ENCODE peak calls at places on chromosomes 7 and 10, in five cellular contexts. Z, M, C, I and N are unnamed samples.

GRCh38 chr7:80661729-80662128 is 23.3 kb downstream of the CD36 start:
- DNase-seq in Z (no peak), I (no peak), M (no peak), C (peak), N (no peak)

GRCh38 chr10:14476641-14477407 is 146.1 kb upstream of the FRMD4A start:
- DNase-seq in M (no peak), C (peak), Z (no peak), I (no peak), N (no peak)

GRCh38 chr7:142357953-142358520 is 100.2 kb upstream of the PRSS58 start:
- DNase-seq in I (no peak), M (peak), Z (peak), C (peak), N (peak)

GRCh38 chr10:61076572-61077114 is 132.7 kb upstream of the RHOBTB1 start:
- DNase-seq in C (no peak), Z (no peak), M (no peak), I (no peak), N (no peak)

GRCh38 chr7:131692131-131692960 is 135.9 kb upstream of the PODXL start:
- DNase-seq in M (peak), I (peak), C (peak), Z (peak), N (no peak)

GRCh38 chr10:70660722-70661121 is 11.6 kb upstream of the ADAMTS14 start:
- DNase-seq in Z (no peak), M (no peak), I (peak), C (no peak), N (no peak)

GRCh38 chr7:133948588-133948987 is 178.6 kb upstream of the LRGUK start:
- DNase-seq in M (peak), C (no peak), Z (no peak), I (no peak), N (no peak)

GRCh38 chr10:16780338-16780880 is 36.8 kb downstream of the RSU1 start:
- DNase-seq in Z (no peak), I (no peak), C (no peak), M (no peak), N (no peak)

GRCh38 chr10:78437407-78437768 is 403.7 kb downstream of the RPS24 start:
- DNase-seq in I (no peak), C (no peak), Z (no peak), M (no peak), N (no peak)

GRCh38 chr10:71494470-71494869 is 97.8 kb downstream of the CDH23 start:
- DNase-seq in M (no peak), C (no peak), I (no peak), Z (no peak), N (no peak)

GRCh38 chr7:69245646-69246045 is 352.6 kb upstream of the AUTS2 start:
- DNase-seq in I (no peak), Z (peak), M (no peak), C (no peak), N (no peak)

GRCh38 chr7:105524840-105525239 is 2.8 kb upstream of the PUS7 start:
- DNase-seq in M (no peak), Z (no peak), I (no peak), C (no peak), N (no peak)

GRCh38 chr10:94292448-94293118 is 70.2 kb downstream of the NOC3L start:
- DNase-seq in I (no peak), M (no peak), Z (no peak), C (peak), N (no peak)

GRCh38 chr7:154886591-154886990 is 116.3 kb downstream of the PAXIP1 start:
- DNase-seq in C (no peak), I (no peak), M (no peak), Z (no peak), N (no peak)

GRCh38 chr7:138656952-138657351 is 44.2 kb downstream of the SVOPL start:
- DNase-seq in I (no peak), Z (no peak), M (no peak), C (no peak), N (no peak)

GRCh38 chr10:77874872-77875271 is 51.7 kb downstream of the DLG5 start:
- DNase-seq in Z (no peak), C (no peak), M (no peak), I (no peak), N (no peak)

GRCh38 chr7:142889825-142890224 is 4.3 kb upstream of the TRPV6 start:
- DNase-seq in Z (no peak), I (no peak), C (no peak), M (no peak), N (no peak)

GRCh38 chr10:103852189-103852711 is 3.1 kb downstream of the SH3PXD2A start:
- DNase-seq in Z (no peak), C (peak), I (no peak), M (no peak), N (no peak)

GRCh38 chr10:78719276-78719675 is 349.5 kb upstream of the ZMIZ1 start:
- DNase-seq in M (no peak), Z (no peak), C (no peak), I (no peak), N (no peak)

GRCh38 chr7:11760372-11760771 is 71.6 kb downstream of the THSD7A start:
- DNase-seq in M (peak), I (no peak), C (peak), Z (no peak), N (peak)

GRCh38 chr7:35773994-35774393 is 26.9 kb upstream of the SEPTIN7 start:
- DNase-seq in Z (no peak), M (no peak), I (no peak), C (no peak), N (no peak)

GRCh38 chr7:47622946-47623640 is 41.2 kb upstream of the TNS3 start:
- DNase-seq in Z (no peak), C (peak), M (no peak), I (no peak), N (peak)

GRCh38 chr10:112952282-112952991 is 2.4 kb downstream of the TCF7L2 start:
- DNase-seq in C (peak), I (no peak), M (peak), Z (peak), N (no peak)

GRCh38 chr7:143385891-143386781 is 5.0 kb downstream of the ZYX start:
- DNase-seq in I (no peak), Z (no peak), M (no peak), C (peak), N (no peak)

GRCh38 chr7:70068531-70068930 is 470.3 kb downstream of the AUTS2 start:
- DNase-seq in C (no peak), M (no peak), I (no peak), Z (no peak), N (no peak)

GRCh38 chr10:83750604-83751003 is 388.7 kb upstream of the GHITM start:
- DNase-seq in C (no peak), M (no peak), I (no peak), Z (no peak), N (no peak)

GRCh38 chr10:132696728-132697567 is 89.0 kb downstream of the NKX6-2 start:
- DNase-seq in Z (no peak), M (no peak), C (no peak), I (peak), N (no peak)

GRCh38 chr7:92461027-92462003 is 14.0 kb downstream of the GATAD1 start:
- DNase-seq in I (no peak), C (peak), Z (peak), M (peak), N (no peak)

GRCh38 chr7:7185382-7185989 is 3.1 kb downstream of the C1GALT1 start:
- DNase-seq in M (no peak), Z (no peak), C (no peak), I (no peak), N (no peak)

GRCh38 chr10:130018253-130018652 is 54.2 kb upstream of the EBF3 start:
- DNase-seq in M (no peak), I (no peak), Z (no peak), C (peak), N (no peak)

GRCh38 chr10:13440709-13441061 is 88.1 kb downstream of the BEND7 start:
- DNase-seq in Z (no peak), C (no peak), I (no peak), M (no peak), N (no peak)

GRCh38 chr10:75402486-75403143 is 1.1 kb upstream of the ZNF503 start:
- DNase-seq in I (no peak), M (peak), C (no peak), Z (peak), N (no peak)

GRCh38 chr10:113648478-113648877 is 15.4 kb downstream of the NRAP start:
- DNase-seq in C (peak), I (no peak), M (no peak), Z (no peak), N (no peak)

GRCh38 chr10:72095195-72095594 is 6.8 kb upstream of the SPOCK2 start:
- DNase-seq in C (no peak), I (no peak), Z (no peak), M (no peak), N (no peak)

GRCh38 chr10:79435271-79436065 is 10.0 kb downstream of the ZCCHC24 start:
- DNase-seq in C (peak), I (no peak), Z (no peak), M (no peak), N (no peak)

GRCh38 chr10:109969907-109970306 is 37.9 kb upstream of the ADD3 start:
- DNase-seq in C (no peak), Z (no peak), M (no peak), I (no peak), N (no peak)

GRCh38 chr10:109967739-109968088 is 40.1 kb upstream of the ADD3 start:
- DNase-seq in C (no peak), I (no peak), Z (no peak), M (no peak), N (no peak)

GRCh38 chr10:109968954-109969644 is 38.7 kb upstream of the ADD3 start:
- DNase-seq in M (no peak), C (no peak), Z (no peak), I (no peak), N (no peak)

GRCh38 chr10:109964318-109964717 is 41.0 kb upstream of the XPNPEP1 start:
- DNase-seq in I (no peak), C (no peak), M (no peak), Z (no peak), N (no peak)

DNA sequence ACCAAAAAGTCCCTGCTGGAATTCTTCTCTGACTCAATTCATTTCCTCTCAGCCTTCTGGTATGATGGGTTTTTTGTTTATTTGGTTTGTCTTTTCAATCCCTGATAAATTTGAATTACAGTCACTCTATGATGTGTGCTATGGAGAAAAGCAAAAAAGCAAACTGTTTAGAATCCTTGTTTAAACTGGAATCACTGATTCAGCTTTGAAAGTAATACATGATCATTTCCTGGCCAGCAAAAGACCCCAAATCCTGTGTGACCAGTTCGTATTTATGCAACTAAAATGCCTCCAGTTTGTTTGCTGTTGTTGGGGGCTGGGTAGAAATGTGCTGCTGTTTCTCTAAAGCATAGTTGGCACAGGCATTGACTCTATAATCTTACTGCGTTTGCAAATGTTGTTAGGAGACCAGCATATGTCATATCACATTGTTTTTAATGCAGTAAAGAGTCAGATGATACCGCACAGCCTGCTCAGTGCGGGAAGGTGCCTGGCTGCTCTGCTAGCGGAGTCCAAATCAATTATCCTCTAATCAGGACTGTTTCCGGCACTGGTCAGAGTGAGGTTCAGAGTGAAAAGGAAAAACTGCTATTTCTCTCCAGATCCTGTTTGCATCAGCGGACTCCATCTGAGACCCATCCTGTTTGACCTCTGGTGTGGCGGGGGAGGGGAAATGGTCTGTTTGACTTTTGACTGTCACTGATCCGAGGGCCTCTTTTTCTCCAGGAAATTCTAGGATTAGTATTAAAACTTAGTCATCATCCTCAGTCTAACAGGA is 40.6 kb upstream of the ADD3 start:
- DNase-seq in I (no peak), C (peak), M (peak), Z (peak), N (no peak)
- TF ChIP-seq CTCF in I (no peak), C (no peak), M (no peak), Z (no peak), N (no peak)

DNA sequence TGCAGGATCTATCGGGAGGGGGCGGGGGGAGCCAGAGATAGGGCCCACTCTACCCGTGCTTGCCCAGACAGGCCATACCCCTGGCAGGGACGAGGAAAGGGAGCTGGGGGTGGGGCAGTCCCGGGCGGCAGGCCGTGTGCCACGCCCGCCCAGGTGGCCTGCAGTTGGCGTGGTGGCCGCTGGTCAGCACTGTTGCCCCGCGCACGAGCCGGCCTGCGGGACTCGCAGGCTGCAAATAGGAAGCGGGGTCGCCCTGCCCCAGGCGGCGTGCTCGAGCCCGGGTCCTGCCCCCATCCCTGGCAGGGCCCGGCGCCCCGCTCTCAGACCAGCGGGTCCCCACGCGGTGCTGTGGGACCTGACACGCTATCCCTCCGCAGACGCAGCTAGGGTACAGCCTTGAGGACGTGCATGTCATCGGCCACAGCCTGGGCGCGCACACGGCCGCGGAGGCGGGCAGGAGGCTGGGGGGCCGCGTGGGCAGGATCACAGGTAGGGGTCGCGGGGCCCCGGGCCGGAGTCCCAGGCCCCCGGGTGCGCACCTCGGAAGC is 6.7 kb downstream of the PNLIPRP2 start:
- DNase-seq in C (no peak), Z (peak), I (no peak), M (peak), N (no peak)
- TF ChIP-seq CTCF in C (peak), Z (peak), I (peak), M (peak), N (peak)

DNA sequence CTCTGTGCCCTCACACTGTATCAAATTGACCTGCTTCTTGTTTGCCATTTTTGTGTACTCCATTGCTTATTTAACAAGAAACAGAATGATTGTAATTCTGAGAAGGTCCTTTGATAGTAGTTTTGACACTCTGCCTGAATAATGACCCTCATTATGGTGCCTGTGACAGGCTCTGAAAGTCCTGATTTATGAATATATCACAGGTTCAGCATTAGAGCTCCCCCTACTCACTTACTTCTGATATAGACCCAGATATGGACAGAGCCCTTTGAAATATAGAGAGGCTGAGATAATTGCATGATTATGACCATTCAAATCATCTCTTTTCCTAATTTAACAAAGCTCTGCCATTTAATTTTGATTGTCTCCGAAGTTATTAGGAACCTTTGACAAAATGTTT is 465.3 kb downstream of the MDFIC start:
- DNase-seq in C (no peak), M (no peak), I (no peak), Z (no peak), N (no peak)
- TF ChIP-seq CTCF in C (no peak), M (no peak), I (no peak), Z (no peak), N (no peak)

GRCh38 chr7:137625197-137625596 is 221.6 kb downstream of the DGKI start:
- DNase-seq in C (no peak), M (no peak), Z (no peak), I (no peak), N (no peak)
- TF ChIP-seq CTCF in C (no peak), M (peak), Z (no peak), I (no peak), N (no peak)

DNA sequence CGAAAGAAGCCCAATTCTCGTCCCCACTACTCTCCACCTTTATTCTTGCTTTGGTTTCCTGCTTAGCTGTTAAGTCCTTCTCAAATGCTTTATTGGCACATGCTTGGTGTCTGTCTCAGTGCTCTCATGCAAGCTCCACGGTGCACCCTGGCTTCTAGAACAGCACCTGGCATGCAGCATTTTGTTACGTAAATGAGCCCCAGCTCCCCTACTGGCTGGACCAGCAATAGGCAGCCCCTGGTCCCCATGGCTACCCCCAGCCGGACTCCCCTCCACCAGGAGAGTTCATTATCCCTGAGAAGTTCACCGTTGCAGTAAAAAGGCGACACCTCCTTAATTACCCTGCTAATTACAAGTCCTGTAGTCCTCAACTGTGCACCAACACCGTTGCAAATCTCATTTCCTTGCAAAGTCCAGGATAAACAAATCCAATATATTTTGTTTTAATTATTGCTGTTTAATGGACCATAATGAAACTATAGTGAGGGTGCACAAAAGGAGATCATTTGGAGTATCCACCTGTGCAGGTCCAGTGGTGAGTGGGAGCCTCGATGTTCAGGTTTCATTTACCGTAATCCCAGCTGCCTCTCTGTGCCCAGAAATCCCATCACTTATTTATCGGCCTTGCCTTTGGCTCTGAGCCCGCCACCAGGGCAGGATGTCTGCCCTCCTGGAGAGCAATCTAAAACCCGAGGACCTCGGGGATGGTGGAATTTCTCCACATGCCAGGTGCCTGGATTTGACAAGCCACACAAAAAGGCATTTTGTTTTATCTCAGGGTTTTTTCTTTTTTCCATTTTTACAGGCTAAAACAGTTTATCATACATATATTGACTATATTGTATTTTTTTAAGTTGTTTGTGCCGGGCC is 12.8 kb upstream of the DRGX start:
- DNase-seq in M (no peak), I (peak), C (no peak), Z (no peak), N (no peak)
- TF ChIP-seq CTCF in M (peak), I (no peak), C (peak), Z (no peak), N (peak)

DNA sequence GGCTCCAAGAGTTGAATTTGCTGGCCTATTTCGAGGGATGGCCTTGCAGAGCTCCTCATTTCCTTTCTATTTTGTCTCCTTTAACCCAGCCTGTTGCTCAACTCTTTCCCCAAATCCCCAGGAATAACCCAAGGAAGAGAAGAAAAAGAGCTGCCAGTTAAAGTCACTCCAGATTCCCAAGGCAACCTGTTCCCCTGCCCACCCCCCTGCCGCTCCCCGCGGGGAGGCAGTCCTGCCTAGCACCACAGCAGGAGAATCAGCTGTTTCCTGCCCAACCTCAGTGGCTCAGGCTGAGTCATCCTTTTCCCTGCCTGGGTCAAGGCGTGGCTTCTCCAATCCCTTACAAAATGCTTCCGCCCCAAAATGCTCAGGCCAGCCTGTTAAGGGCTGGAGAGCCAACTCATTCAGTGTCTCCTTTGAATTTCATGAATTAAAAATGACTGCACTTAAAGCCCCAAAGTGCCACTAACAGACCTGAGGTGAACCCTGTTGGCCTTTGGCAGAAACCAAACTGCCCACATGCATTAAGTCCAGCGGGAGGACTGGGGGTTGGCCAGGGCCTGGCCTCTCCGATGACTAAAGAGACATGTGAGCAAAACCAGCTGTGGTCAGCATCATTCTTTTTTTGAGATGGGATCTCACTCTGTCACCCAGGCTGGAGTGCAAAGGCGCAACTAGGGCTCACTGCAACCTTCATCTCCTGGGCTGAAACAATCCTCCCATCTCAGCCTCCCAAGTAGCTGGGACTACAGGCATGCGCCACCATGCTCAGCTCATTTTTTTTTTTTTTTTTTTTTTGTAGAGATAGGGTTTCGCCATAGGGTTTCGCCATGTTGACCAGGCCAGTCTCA is 83.2 kb upstream of the KIF5B start:
- DNase-seq in M (peak), C (peak), I (no peak), Z (peak), N (peak)
- TF ChIP-seq CTCF in M (peak), C (no peak), I (no peak), Z (no peak), N (peak)